ENCODE peak calls at places on chromosomes 4 and X, in five cellular contexts. T, F, A, U and D are unnamed samples.

GRCh38 chrX:15525664-15526416 is 25.2 kb downstream of the BMX start:
- DNase-seq in A (no peak), U (no peak), T (no peak), F (no peak), D (no peak)

GRCh38 chrX:133323450-133323849 is 91.8 kb downstream of the GPC4 start:
- DNase-seq in F (no peak), U (no peak), T (no peak), A (no peak), D (no peak)

GRCh38 chrX:129496625-129497024 is 26.7 kb downstream of the SMARCA1 start:
- DNase-seq in T (no peak), F (no peak), A (no peak), U (no peak), D (no peak)

GRCh38 chrX:134074151-134074550 is 88.8 kb upstream of the GPC3 start:
- DNase-seq in F (no peak), A (no peak), T (no peak), U (no peak), D (peak)

GRCh38 chr4:10096201-10096975 is 20.2 kb downstream of the WDR1 start:
- DNase-seq in F (no peak), U (peak), T (no peak), A (peak), D (no peak)

GRCh38 chr4:16661813-16662212 is 236.6 kb downstream of the LDB2 start:
- DNase-seq in A (no peak), T (no peak), U (no peak), F (no peak), D (no peak)

GRCh38 chr4:38948551-38948950 is 80.9 kb downstream of the FAM114A1 start:
- DNase-seq in T (no peak), U (no peak), A (no peak), F (no peak), D (peak)

GRCh38 chr4:188015025-188015778 is 19.6 kb downstream of the ZFP42 start:
- DNase-seq in F (no peak), T (no peak), U (no peak), A (no peak), D (no peak)

GRCh38 chr4:151246742-151247141 is 30.2 kb upstream of the PRSS48 start:
- DNase-seq in U (no peak), T (no peak), A (no peak), F (no peak), D (no peak)

GRCh38 chr4:91840359-91840758 is 463.4 kb upstream of the GRID2 start:
- DNase-seq in A (no peak), U (no peak), F (no peak), T (no peak), D (no peak)

GRCh38 chr4:41006141-41006540 is 208.2 kb downstream of the APBB2 start:
- DNase-seq in F (no peak), T (no peak), A (no peak), U (no peak), D (no peak)
- TF ChIP-seq JUND in F (no peak), T (peak), A (no peak), U (no peak), D (no peak)

GRCh38 chr4:121127100-121127499 is 37.0 kb downstream of the TNIP3 start:
- DNase-seq in A (no peak), T (no peak), F (no peak), U (no peak), D (no peak)

GRCh38 chr4:121125486-121125885 is 38.6 kb downstream of the TNIP3 start:
- DNase-seq in A (no peak), U (no peak), F (no peak), T (no peak), D (no peak)

GRCh38 chr4:121126449-121127006 is 37.6 kb downstream of the TNIP3 start:
- DNase-seq in A (no peak), F (no peak), U (no peak), T (peak), D (no peak)

GRCh38 chr4:121129606-121130346 is 34.3 kb downstream of the TNIP3 start:
- DNase-seq in T (no peak), F (no peak), U (no peak), A (no peak), D (no peak)
- TF ChIP-seq JUND in T (no peak), F (no peak), U (no peak), A (no peak), D (no peak)

GRCh38 chr4:186029731-186030421 is 39.1 kb upstream of the TLR3 start:
- DNase-seq in U (no peak), T (peak), A (no peak), F (no peak), D (no peak)

GRCh38 chr4:186023975-186024374 is 45.0 kb upstream of the TLR3 start:
- DNase-seq in A (no peak), T (no peak), U (no peak), F (no peak), D (no peak)

GRCh38 chr4:186024637-186025320 is 44.2 kb upstream of the TLR3 start:
- DNase-seq in T (no peak), U (no peak), A (no peak), F (no peak), D (no peak)

GRCh38 chr4:186030795-186031194 is 38.2 kb upstream of the TLR3 start:
- DNase-seq in T (no peak), F (no peak), U (no peak), A (no peak), D (no peak)

GRCh38 chr4:186027405-186027804 is 41.6 kb upstream of the TLR3 start:
- DNase-seq in A (no peak), U (no peak), F (no peak), T (no peak), D (no peak)
- TF ChIP-seq JUND in A (no peak), U (no peak), F (no peak), T (no peak), D (no peak)

DNA sequence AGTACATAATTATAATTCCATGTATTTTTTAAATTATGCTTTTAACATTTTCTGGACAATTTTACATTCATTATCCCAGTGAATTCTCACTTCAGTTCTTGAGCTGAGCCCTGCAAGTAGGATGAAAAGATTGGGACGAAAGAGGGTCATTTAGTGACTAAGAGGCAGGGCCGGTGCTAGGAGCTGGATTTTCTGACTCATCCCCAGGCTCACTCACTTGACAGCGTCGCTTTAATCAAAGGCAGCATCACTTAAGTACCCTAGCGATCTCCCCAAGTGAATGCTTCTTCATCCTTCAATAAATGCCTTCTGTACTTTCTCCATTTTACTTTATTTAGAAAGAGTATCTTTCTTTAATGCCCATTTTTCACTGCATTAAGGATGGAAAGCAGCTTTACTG is 263.6 kb downstream of the HS3ST1 start:
- DNase-seq in U (peak), T (no peak), A (no peak), F (no peak), D (no peak)
- TF ChIP-seq JUND in U (peak), T (no peak), A (no peak), F (no peak), D (no peak)